ENCODE peak calls at places on chromosome 22, in four cellular contexts. B is colonic mucosa, F is cardiac muscle cell, V is psoas muscle. I is an unnamed sample.

GRCh38 chr22:16955678-16956210 is 52.3 kb downstream of the GAB4 start:
- DNase-seq in B (no peak), F (no peak), V (no peak), I (no peak)

GRCh38 chr22:40995821-40996220 is 44.6 kb downstream of the RBX1 start:
- DNase-seq in B (no peak), F (no peak), V (no peak), I (no peak)

GRCh38 chr22:44995282-44995597 is 14.6 kb downstream of the PHF21B start:
- DNase-seq in B (no peak), F (peak; percentile 76), V (no peak), I (no peak)

GRCh38 chr22:45105281-45105700 is 58.4 kb upstream of the NUP50 start:
- DNase-seq in B (no peak), F (no peak), V (no peak), I (peak; percentile 62)

GRCh38 chr22:35995772-35996171 is 32.9 kb downstream of the RBFOX2 start:
- DNase-seq in B (peak; percentile 64), F (no peak), V (peak; percentile 73), I (peak; percentile 90)

GRCh38 chr22:42294034-42294985 is 23.9 kb upstream of the TCF20 start:
- DNase-seq in B (peak; percentile 77), F (peak; percentile 87), V (no peak), I (peak; percentile 33)

GRCh38 chr22:30490399-30490798 is 15.1 kb downstream of the SEC14L4 start:
- DNase-seq in B (no peak), F (no peak), V (no peak), I (no peak)

GRCh38 chr22:35914665-35915476 is 113.8 kb downstream of the RBFOX2 start:
- DNase-seq in B (peak; percentile 83), F (peak; percentile 92), V (no peak), I (peak; percentile 85)

GRCh38 chr22:17920145-17920605 is 104.2 kb downstream of the MICAL3 start:
- DNase-seq in B (peak; percentile 79), F (peak; percentile 91), V (peak; percentile 27), I (no peak)

GRCh38 chr22:39110631-39111561 is 13.9 kb downstream of the APOBEC3H start:
- DNase-seq in B (no peak), F (no peak), V (no peak), I (no peak)

GRCh38 chr22:37316875-37317371 is 34.6 kb downstream of the CYTH4 start:
- DNase-seq in B (peak; percentile 78), F (peak; percentile 91), V (peak; percentile 63), I (peak; percentile 81)

GRCh38 chr22:24157783-24158170 is 23.5 kb upstream of the SUSD2 start:
- DNase-seq in B (no peak), F (no peak), V (no peak), I (no peak)

GRCh38 chr22:35552186-35552842 is 11.7 kb downstream of the RASD2 start:
- DNase-seq in B (peak; percentile 53), F (peak; percentile 52), V (no peak), I (no peak)

GRCh38 chr22:40243891-40244290 is 66.2 kb downstream of the TNRC6B start:
- DNase-seq in B (no peak), F (no peak), V (no peak), I (no peak)

GRCh38 chr22:20526305-20526627 is 18.9 kb downstream of the MED15 start:
- DNase-seq in B (no peak), F (no peak), V (no peak), I (no peak)

GRCh38 chr22:37627545-37627944 is 11.9 kb upstream of the SH3BP1 start:
- DNase-seq in B (no peak), F (no peak), V (no peak), I (no peak)

GRCh38 chr22:20526628-20527355 is 19.4 kb downstream of the MED15 start:
- DNase-seq in B (no peak), F (no peak), V (no peak), I (peak; percentile 88)

GRCh38 chr22:25086902-25087282 is 112.8 kb upstream of the CRYBB3 start:
- DNase-seq in B (no peak), F (no peak), V (no peak), I (no peak)

GRCh38 chr22:45309422-45310227 is at the start of gene FAM118A:
- DNase-seq in B (peak; percentile 97), F (peak; percentile 96), V (peak; percentile 93), I (peak; percentile 84)

GRCh38 chr22:38202437-38203089 is 769 bp downstream of the MAFF start:
- DNase-seq in B (peak; percentile 91), F (peak; percentile 78), V (peak; percentile 92), I (peak; percentile 70)

GRCh38 chr22:23840026-23840425 is 1.2 kb upstream of the DERL3 start:
- DNase-seq in B (no peak), F (no peak), V (no peak), I (no peak)

DNA sequence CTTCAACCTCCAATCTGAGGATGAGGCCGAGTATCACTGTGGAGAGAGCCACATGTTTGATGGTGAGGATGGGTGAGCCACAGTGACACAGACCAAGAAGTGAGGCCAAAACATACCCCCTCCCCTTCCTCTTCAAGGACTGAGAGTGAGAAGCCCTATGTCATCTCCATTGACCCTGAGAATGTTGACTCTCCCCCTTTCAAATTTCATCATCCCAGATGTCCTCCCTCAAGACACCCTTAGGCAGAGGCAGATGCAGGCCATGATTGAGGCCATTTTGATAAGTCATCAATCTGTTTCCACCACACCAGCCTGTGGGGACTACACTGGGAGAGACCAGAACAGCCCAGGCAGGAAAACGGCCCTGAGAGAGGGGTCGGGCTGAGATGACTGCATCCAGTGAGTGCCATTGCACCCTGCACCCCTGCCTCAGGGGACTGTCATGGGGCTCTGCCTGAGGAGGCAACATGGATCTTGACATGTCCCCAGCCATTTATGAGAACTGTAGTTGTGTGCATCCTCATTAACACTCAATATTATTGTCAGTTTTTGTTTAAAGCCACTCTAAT is 84.2 kb upstream of the IGLL5 start:
- DNase-seq in B (no peak), F (no peak), V (no peak), I (no peak)
- TF ChIP-seq CTCF in B (no peak), F (no peak), V (no peak), I (no peak)

GRCh38 chr22:48574776-48575566 is 1252.7 kb downstream of the BRD1 start:
- DNase-seq in B (peak; percentile 22), F (peak; percentile 79), V (peak; percentile 41), I (no peak)
- TF ChIP-seq CTCF in B (no peak), F (no peak), V (no peak), I (no peak)

GRCh38 chr22:31952094-31952401 is 7.7 kb downstream of the YWHAH start:
- DNase-seq in B (no peak), F (no peak), V (no peak), I (peak; percentile 9)
- TF ChIP-seq CTCF in B (no peak), F (peak; percentile 35), V (no peak), I (peak; percentile 44)

GRCh38 chr22:50208430-50208938 is 7.7 kb downstream of the SELENOO start:
- DNase-seq in B (no peak), F (no peak), V (no peak), I (no peak)

GRCh38 chr22:50207383-50208031 is 6.7 kb downstream of the SELENOO start:
- DNase-seq in B (no peak), F (no peak), V (no peak), I (no peak)

GRCh38 chr22:50205781-50206569 is 5.2 kb downstream of the SELENOO start:
- DNase-seq in B (no peak), F (no peak), V (no peak), I (no peak)

GRCh38 chr22:50208939-50209892 is 8.4 kb downstream of the SELENOO start:
- DNase-seq in B (no peak), F (no peak), V (no peak), I (no peak)

GRCh38 chr22:50206599-50206998 is 5.8 kb downstream of the SELENOO start:
- DNase-seq in B (no peak), F (peak; percentile 85), V (peak; percentile 76), I (no peak)
- TF ChIP-seq CTCF in B (no peak), F (peak; percentile 54), V (peak; percentile 63), I (peak; percentile 75)

GRCh38 chr22:29480512-29481264 is 670 bp downstream of the NEFH start:
- DNase-seq in B (no peak), F (peak; percentile 82), V (peak; percentile 34), I (no peak)
- TF ChIP-seq CTCF in B (no peak), F (peak; percentile 16), V (no peak), I (no peak)

DNA sequence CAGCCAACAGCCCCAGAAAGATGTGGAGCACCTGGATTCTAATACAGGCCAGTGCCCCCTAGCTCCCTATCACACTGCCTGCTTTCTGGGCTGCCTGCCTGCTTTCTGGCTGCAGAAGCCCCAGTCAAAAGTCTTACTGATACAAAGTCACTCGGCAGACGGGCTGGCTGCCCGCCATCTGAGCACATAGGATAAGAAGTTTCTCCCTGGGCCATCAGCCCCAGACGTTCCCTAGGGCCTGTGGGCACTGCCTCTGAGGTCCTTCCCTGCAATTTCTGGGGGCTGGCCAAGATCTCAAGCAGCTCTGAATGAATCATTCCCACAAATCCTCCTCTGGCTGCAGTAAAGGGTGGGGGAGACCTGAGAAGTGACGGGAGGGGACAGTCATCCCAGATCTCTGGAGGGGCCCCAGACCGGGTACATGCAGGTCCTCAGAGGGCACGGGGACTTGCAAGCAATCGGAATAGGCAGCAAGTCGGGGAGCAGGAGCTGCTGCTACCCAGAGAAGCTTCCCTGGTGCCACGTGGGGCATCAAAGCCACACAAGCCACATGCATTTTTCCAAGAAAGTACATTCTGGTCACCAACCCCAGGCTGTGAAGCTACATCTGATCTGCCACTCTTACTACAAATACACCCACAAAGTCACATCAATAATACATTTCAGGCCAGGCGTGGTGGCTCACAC is 4.7 kb downstream of the TPST2 start:
- DNase-seq in B (no peak), F (peak; percentile 39), V (peak; percentile 69), I (peak; percentile 90)
- TF ChIP-seq CTCF in B (no peak), F (peak; percentile 20), V (no peak), I (peak; percentile 45)

GRCh38 chr22:32823024-32823730 is 21.7 kb downstream of the TIMP3 start:
- DNase-seq in B (peak; percentile 48), F (peak; percentile 66), V (no peak), I (no peak)
- TF ChIP-seq CTCF in B (peak; percentile 32), F (peak; percentile 61), V (peak; percentile 25), I (peak; percentile 70)

I was measured in HFFc6.